ENCODE peak calls at places on chromosomes 3 and 15, in seven cellular contexts. N is CD8-positive, alpha-beta T cell; A is heart right ventricle; P is cardiac muscle cell; M is astrocyte of the spinal cord; B is DND-41; T is mesenchymal stem cell. O is an unnamed sample.

GRCh38 chr3:42031808-42032475 is 59.2 kb upstream of the TRAK1 start:
- DNase-seq in N (no peak), A (peak; percentile 36), P (peak; percentile 80), M (peak; percentile 61), B (no peak), T (peak; percentile 62), O (peak; percentile 69)

GRCh38 chr3:63279442-63279841 is 1.3 kb downstream of the SYNPR start:
- DNase-seq in N (no peak), A (no peak), P (no peak), M (no peak), B (no peak), T (no peak), O (no peak)

GRCh38 chr15:72754096-72754495 is 29.5 kb downstream of the ADPGK start:
- DNase-seq in N (no peak), A (no peak), P (no peak), M (no peak), B (no peak), T (no peak), O (no peak)

GRCh38 chr3:143627336-143627735 is 220.9 kb downstream of the SLC9A9 start:
- DNase-seq in N (no peak), A (no peak), P (no peak), M (peak; percentile 61), B (no peak), T (peak; percentile 44), O (peak; percentile 47)

GRCh38 chr15:45402955-45403892 is 24.9 kb upstream of the GATM start:
- DNase-seq in N (peak; percentile 23), A (peak; percentile 18), P (peak; percentile 68), M (peak; percentile 20), B (peak; percentile 20), T (peak; percentile 65), O (peak; percentile 32)

GRCh38 chr3:138494607-138494929 is 60.2 kb downstream of the ESYT3 start:
- DNase-seq in N (no peak), A (no peak), P (no peak), M (no peak), B (no peak), T (no peak), O (no peak)

GRCh38 chr15:80569656-80570055 is 125.5 kb upstream of the ABHD17C start:
- DNase-seq in N (no peak), A (no peak), P (no peak), M (no peak), B (no peak), T (no peak), O (no peak)

GRCh38 chr3:99620077-99620476 is 18.3 kb upstream of the COL8A1 start:
- DNase-seq in N (no peak), A (no peak), P (no peak), M (no peak), B (no peak), T (no peak), O (no peak)

GRCh38 chr3:102756706-102757105 is 321.9 kb downstream of the ZPLD1 start:
- DNase-seq in N (no peak), A (no peak), P (no peak), M (no peak), B (no peak), T (no peak), O (no peak)

GRCh38 chr15:77019476-77020331 is 24.8 kb downstream of the PSTPIP1 start:
- DNase-seq in N (peak; percentile 56), A (no peak), P (no peak), M (peak; percentile 18), B (no peak), T (peak; percentile 41), O (peak; percentile 58)

GRCh38 chr15:69976366-69976994 is 121.2 kb downstream of the TLE3 start:
- DNase-seq in N (peak; percentile 53), A (peak; percentile 41), P (peak; percentile 90), M (peak; percentile 46), B (peak; percentile 66), T (peak; percentile 60), O (peak; percentile 62)

GRCh38 chr15:38263996-38264395 is 11.4 kb downstream of the SPRED1 start:
- DNase-seq in N (no peak), A (no peak), P (no peak), M (no peak), B (no peak), T (peak; percentile 77), O (peak; percentile 61)

GRCh38 chr15:38255690-38256089 is 3.1 kb downstream of the SPRED1 start:
- DNase-seq in N (no peak), A (no peak), P (no peak), M (no peak), B (no peak), T (no peak), O (no peak)

GRCh38 chr15:38257676-38258075 is 5.0 kb downstream of the SPRED1 start:
- DNase-seq in N (no peak), A (no peak), P (no peak), M (no peak), B (no peak), T (no peak), O (no peak)

GRCh38 chr15:38259134-38259533 is 6.5 kb downstream of the SPRED1 start:
- DNase-seq in N (no peak), A (no peak), P (no peak), M (no peak), B (no peak), T (no peak), O (no peak)

GRCh38 chr15:38260077-38260476 is 7.4 kb downstream of the SPRED1 start:
- DNase-seq in N (no peak), A (no peak), P (no peak), M (no peak), B (no peak), T (peak; percentile 40), O (peak; percentile 48)
- H3K4me3 ChIP-seq in N (no peak overlapping the region), A (no peak overlapping the region), P (no peak overlapping the region), M (no peak overlapping the region), B (no peak overlapping the region), T (no peak overlapping the region), O (no peak overlapping the region)

GRCh38 chr15:22981336-22981840 is 1.2 kb upstream of the CYFIP1 start:
- DNase-seq in N (no peak), A (no peak), P (no peak), M (no peak), B (no peak), T (no peak), O (no peak)
- H3K4me3 ChIP-seq in N (peak overlapping the region; percentile 54), A (no peak overlapping the region), P (no peak overlapping the region), M (no peak overlapping the region), B (no peak overlapping the region), T (no peak overlapping the region), O (peak overlapping the region; percentile 94)

GRCh38 chr15:39701988-39702387 is 80.7 kb downstream of the FSIP1 start:
- DNase-seq in N (no peak), A (no peak), P (no peak), M (no peak), B (no peak), T (no peak), O (no peak)
- H3K4me3 ChIP-seq in N (no peak overlapping the region), A (no peak overlapping the region), P (no peak overlapping the region), M (no peak overlapping the region), B (no peak overlapping the region), T (no peak overlapping the region), O (no peak overlapping the region)

DNA sequence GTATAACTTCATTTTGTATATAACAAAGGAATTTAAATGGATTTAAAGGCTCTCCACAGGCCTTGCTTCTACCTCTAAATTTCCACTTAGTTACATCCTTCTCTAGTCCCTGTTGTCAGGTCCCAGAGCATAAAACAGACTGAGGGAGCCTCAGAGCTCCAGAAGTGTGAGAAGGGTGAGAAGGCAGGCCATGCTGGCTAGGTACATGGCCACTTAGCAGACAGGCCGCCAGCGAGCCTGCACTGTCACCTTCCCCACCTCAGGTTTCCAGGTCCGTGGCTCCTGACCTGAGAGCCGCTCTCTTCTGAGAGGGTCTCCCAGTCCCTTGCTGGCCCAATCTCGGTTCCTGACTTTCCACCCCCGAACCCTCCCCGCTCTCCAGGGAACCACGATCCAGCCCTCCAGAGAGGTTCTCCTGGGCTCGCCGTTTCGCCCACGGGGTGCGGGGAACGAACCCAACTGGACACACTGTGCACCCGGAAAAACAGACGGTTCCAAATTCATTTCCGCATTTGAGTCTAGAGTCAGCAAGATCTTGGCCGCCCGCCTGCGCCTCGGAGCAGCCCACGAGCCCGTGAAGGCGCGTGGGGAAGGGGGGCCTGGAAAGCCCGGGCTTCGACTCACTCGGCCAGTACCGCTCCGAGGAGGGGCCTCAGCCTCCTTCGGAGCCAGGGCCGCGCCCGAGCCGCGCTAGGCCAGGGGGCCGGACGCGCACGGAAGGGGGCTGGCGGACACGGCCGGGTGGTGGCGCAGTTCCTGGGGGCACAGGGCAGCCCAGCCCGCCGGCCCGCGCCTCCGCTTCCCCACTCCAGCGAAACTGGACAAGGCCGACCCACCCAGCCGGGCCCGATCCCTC is 16.7 kb upstream of the SOX2 start:
- DNase-seq in N (no peak), A (peak; percentile 27), P (peak; percentile 68), M (peak; percentile 45), B (no peak), T (no peak), O (no peak)
- H3K4me3 ChIP-seq in N (no peak overlapping the region), A (peak overlapping the region; percentile 51), P (peak overlapping the region; percentile 29), M (peak overlapping the region; percentile 40), B (no peak overlapping the region), T (peak overlapping the region; percentile 48), O (peak overlapping the region; percentile 3)